ENCODE peak calls at places on chromosomes 6 and 20, in five cellular contexts. One of them, this sample, is unnamed. For H3K4me1, the result is how much of the 10 kb centered on the place peaks cover.

GRCh38 chr6:158787395-158787794 is 31.8 kb downstream of the EZR start:
- DNase-seq in A549: no peak
- DNase-seq in mammary epithelial cell: no peak
- DNase-seq in GM23338: no peak
- DNase-seq in H9: no peak
- DNase-seq in this sample: no peak

GRCh38 chr6:117441824-117442264 is 16.1 kb upstream of the ROS1 start:
- DNase-seq in A549: peak
- DNase-seq in mammary epithelial cell: peak
- DNase-seq in GM23338: no peak
- DNase-seq in H9: no peak
- DNase-seq in this sample: no peak

GRCh38 chr6:422423-423061 is 31.0 kb downstream of the IRF4 start:
- DNase-seq in A549: peak
- DNase-seq in mammary epithelial cell: peak
- DNase-seq in GM23338: no peak
- DNase-seq in H9: no peak
- DNase-seq in this sample: peak

GRCh38 chr6:42166444-42167141 is 6.6 kb upstream of the GUCA1A start:
- DNase-seq in A549: peak
- DNase-seq in mammary epithelial cell: peak
- DNase-seq in GM23338: peak
- DNase-seq in H9: peak
- DNase-seq in this sample: peak

GRCh38 chr6:93972791-93973190 is 553.4 kb upstream of the EPHA7 start:
- DNase-seq in A549: no peak
- DNase-seq in mammary epithelial cell: no peak
- DNase-seq in GM23338: no peak
- DNase-seq in H9: no peak
- DNase-seq in this sample: no peak

GRCh38 chr6:52317841-52318581 is 33.5 kb upstream of the MCM3 start:
- DNase-seq in A549: peak
- DNase-seq in mammary epithelial cell: peak
- DNase-seq in GM23338: no peak
- DNase-seq in H9: no peak
- DNase-seq in this sample: peak

GRCh38 chr6:150490586-150490985 is 109.1 kb upstream of the PLEKHG1 start:
- DNase-seq in A549: no peak
- DNase-seq in mammary epithelial cell: peak
- DNase-seq in GM23338: no peak
- DNase-seq in H9: no peak
- DNase-seq in this sample: peak

GRCh38 chr20:8579060-8579459 is 447.0 kb downstream of the PLCB1 start:
- DNase-seq in A549: no peak
- DNase-seq in mammary epithelial cell: no peak
- DNase-seq in GM23338: no peak
- DNase-seq in H9: no peak
- DNase-seq in this sample: no peak

GRCh38 chr6:70707893-70708292 is 40.2 kb downstream of the SMAP1 start:
- DNase-seq in A549: no peak
- DNase-seq in mammary epithelial cell: no peak
- DNase-seq in GM23338: no peak
- DNase-seq in H9: no peak
- DNase-seq in this sample: no peak

GRCh38 chr20:5835234-5835845 is 85.1 kb downstream of the SHLD1 start:
- DNase-seq in A549: peak
- DNase-seq in mammary epithelial cell: peak
- DNase-seq in GM23338: no peak
- DNase-seq in H9: no peak
- DNase-seq in this sample: no peak

GRCh38 chr20:53869466-53870258 is 200.7 kb downstream of the BCAS1 start:
- DNase-seq in A549: peak
- DNase-seq in mammary epithelial cell: peak
- DNase-seq in GM23338: peak
- DNase-seq in H9: peak
- DNase-seq in this sample: peak

GRCh38 chr6:161561938-161562337 is 288.1 kb upstream of the AGPAT4 start:
- DNase-seq in A549: no peak
- DNase-seq in mammary epithelial cell: no peak
- DNase-seq in GM23338: peak
- DNase-seq in H9: no peak
- DNase-seq in this sample: no peak

GRCh38 chr20:34891166-34892062 is 15.0 kb downstream of the ACSS2 start:
- DNase-seq in A549: no peak
- DNase-seq in mammary epithelial cell: peak
- DNase-seq in GM23338: no peak
- DNase-seq in H9: no peak
- DNase-seq in this sample: no peak

GRCh38 chr20:17870063-17870740 is 98.4 kb downstream of the SNX5 start:
- DNase-seq in A549: no peak
- DNase-seq in mammary epithelial cell: no peak
- DNase-seq in GM23338: no peak
- DNase-seq in H9: no peak
- DNase-seq in this sample: no peak

GRCh38 chr6:77173472-77174074 is 289.7 kb downstream of the HTR1B start:
- DNase-seq in A549: peak
- DNase-seq in mammary epithelial cell: peak
- DNase-seq in GM23338: peak
- DNase-seq in H9: peak
- DNase-seq in this sample: no peak

GRCh38 chr6:15516378-15516777 is 146.4 kb downstream of the DTNBP1 start:
- DNase-seq in A549: no peak
- DNase-seq in mammary epithelial cell: no peak
- DNase-seq in GM23338: no peak
- DNase-seq in H9: no peak
- DNase-seq in this sample: no peak

GRCh38 chr6:144066745-144067484 is 28.5 kb downstream of the SF3B5 start:
- DNase-seq in A549: no peak
- DNase-seq in mammary epithelial cell: no peak
- DNase-seq in GM23338: no peak
- DNase-seq in H9: no peak
- DNase-seq in this sample: no peak

GRCh38 chr6:34315780-34316179 is 67.0 kb upstream of the SMIM29 start:
- DNase-seq in A549: no peak
- DNase-seq in mammary epithelial cell: no peak
- DNase-seq in GM23338: no peak
- DNase-seq in H9: no peak
- DNase-seq in this sample: no peak

GRCh38 chr6:151052021-151052646 is 186.6 kb downstream of the MTHFD1L start:
- DNase-seq in A549: no peak
- DNase-seq in mammary epithelial cell: peak
- DNase-seq in GM23338: no peak
- DNase-seq in H9: no peak
- DNase-seq in this sample: no peak

GRCh38 chr6:41734666-41735426 is 562 bp downstream of the TFEB start:
- DNase-seq in A549: peak
- DNase-seq in mammary epithelial cell: peak
- DNase-seq in GM23338: peak
- DNase-seq in H9: peak
- DNase-seq in this sample: peak

GRCh38 chr6:126926926-126927325 is 191.5 kb upstream of the RSPO3 start:
- DNase-seq in A549: no peak
- DNase-seq in mammary epithelial cell: no peak
- DNase-seq in GM23338: peak
- DNase-seq in H9: peak
- DNase-seq in this sample: no peak

GRCh38 chr6:147514831-147515230 is 6.3 kb downstream of the SAMD5 start:
- DNase-seq in A549: no peak
- DNase-seq in mammary epithelial cell: no peak
- DNase-seq in GM23338: no peak
- DNase-seq in H9: no peak
- DNase-seq in this sample: no peak

GRCh38 chr6:44289726-44290125 is 19.5 kb downstream of the TMEM151B start:
- DNase-seq in A549: no peak
- DNase-seq in mammary epithelial cell: no peak
- DNase-seq in GM23338: no peak
- DNase-seq in H9: no peak
- DNase-seq in this sample: no peak

GRCh38 chr6:106250997-106251396 is 74.6 kb downstream of the ATG5 start:
- DNase-seq in A549: no peak
- DNase-seq in mammary epithelial cell: no peak
- DNase-seq in GM23338: peak
- DNase-seq in H9: no peak
- DNase-seq in this sample: no peak

GRCh38 chr6:14221564-14222297 is 104.2 kb downstream of the CD83 start:
- DNase-seq in A549: no peak
- DNase-seq in mammary epithelial cell: no peak
- DNase-seq in GM23338: no peak
- DNase-seq in H9: no peak
- DNase-seq in this sample: no peak

GRCh38 chr20:6678101-6678500 is 89.4 kb upstream of the BMP2 start:
- DNase-seq in A549: no peak
- DNase-seq in mammary epithelial cell: no peak
- DNase-seq in GM23338: no peak
- DNase-seq in H9: no peak
- DNase-seq in this sample: no peak

GRCh38 chr6:84657486-84657885 is 106.9 kb downstream of the TBX18 start:
- DNase-seq in A549: no peak
- DNase-seq in mammary epithelial cell: peak
- DNase-seq in GM23338: no peak
- DNase-seq in H9: no peak
- DNase-seq in this sample: no peak

DNA sequence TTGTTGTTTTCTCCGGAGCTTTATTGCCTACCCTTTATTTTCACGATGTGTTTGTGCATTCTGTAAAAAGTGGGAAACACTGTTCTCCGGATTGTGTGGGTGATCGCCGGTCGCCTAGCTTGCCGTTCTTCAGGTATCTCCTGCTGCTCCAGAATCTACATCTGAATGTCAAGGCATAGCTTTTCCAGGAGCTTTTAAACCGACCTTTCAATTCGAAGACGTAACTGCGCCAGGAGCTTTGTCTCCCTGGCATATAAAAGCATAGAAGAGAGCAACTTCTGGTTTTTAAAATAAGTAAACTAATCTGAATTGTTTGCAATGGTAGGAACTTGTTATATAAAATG is 96.0 kb downstream of the HFE start:
- DNase-seq in A549: no peak
- DNase-seq in mammary epithelial cell: no peak
- DNase-seq in GM23338: peak
- DNase-seq in H9: no peak
- DNase-seq in this sample: no peak
- H3K4me2 ChIP-seq in A549: peak
- H3K4me2 ChIP-seq in mammary epithelial cell: peak
- H3K4me2 ChIP-seq in GM23338: peak
- H3K4me2 ChIP-seq in H9: peak
- H3K4me2 ChIP-seq in this sample: peak

GRCh38 chr20:46870041-46870440 is 24.6 kb upstream of the EYA2 start:
- DNase-seq in A549: no peak
- DNase-seq in mammary epithelial cell: no peak
- DNase-seq in GM23338: no peak
- DNase-seq in H9: no peak
- DNase-seq in this sample: no peak
- H3K4me1 ChIP-seq in A549: under half
- H3K4me1 ChIP-seq in mammary epithelial cell: under half
- H3K4me1 ChIP-seq in GM23338: under half
- H3K4me1 ChIP-seq in H9: under half
- H3K4me1 ChIP-seq in this sample: under half

GRCh38 chr6:170480045-170480714 is 72.9 kb downstream of the PSMB1 start:
- DNase-seq in A549: no peak
- DNase-seq in mammary epithelial cell: peak
- DNase-seq in GM23338: peak
- DNase-seq in H9: peak
- DNase-seq in this sample: peak
- TF ChIP-seq CTCF in A549: no peak
- TF ChIP-seq CTCF in mammary epithelial cell: peak
- TF ChIP-seq CTCF in GM23338: peak
- TF ChIP-seq CTCF in H9: peak
- TF ChIP-seq CTCF in this sample: peak

DNA sequence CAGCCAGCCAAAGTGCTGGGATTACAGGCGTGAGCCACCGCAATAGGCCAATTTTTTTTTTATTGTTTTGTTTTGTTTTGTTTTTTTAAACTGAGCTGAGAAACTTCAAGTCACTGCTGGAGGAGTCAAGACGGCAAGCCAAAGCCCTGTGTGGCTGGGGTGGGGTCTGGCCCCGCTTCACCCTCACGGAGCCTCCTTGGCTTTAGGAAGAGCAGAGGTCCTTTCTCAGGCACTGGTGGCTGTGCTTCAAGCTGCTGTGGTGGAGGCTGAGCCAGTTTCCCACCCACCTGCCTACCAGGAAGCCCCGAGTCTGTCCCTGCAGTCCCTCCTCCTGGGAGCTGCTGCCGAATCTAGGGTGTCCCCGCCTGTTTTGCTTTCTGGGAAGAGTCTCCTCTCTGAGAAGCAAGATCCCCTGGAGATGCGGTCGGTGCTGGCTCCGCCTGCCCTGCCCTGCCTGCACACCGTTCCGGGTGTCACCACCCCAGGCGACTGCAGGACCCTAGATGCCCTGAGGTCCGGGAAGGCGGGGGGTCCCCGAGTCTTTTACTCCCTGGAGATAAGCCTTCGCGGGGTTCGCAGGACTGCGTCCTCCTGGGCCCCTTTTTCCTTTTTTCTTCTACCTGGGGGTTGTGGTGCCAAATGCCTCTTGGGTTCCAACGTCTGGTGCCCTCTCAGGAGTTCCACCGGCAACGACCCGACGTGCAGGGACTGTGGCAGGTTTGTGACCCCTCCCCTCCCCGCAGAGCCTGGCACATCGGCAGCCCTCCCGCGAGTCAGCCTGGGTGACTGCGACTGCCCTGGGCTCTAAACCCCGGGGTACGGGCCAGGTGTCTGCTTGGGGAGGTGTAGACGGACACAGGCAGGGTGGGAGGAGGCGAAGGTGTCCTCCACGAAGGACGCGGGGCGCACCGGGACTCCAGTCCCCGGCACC is 100.7 kb downstream of the TAF4 start:
- DNase-seq in A549: no peak
- DNase-seq in mammary epithelial cell: no peak
- DNase-seq in GM23338: peak
- DNase-seq in H9: no peak
- DNase-seq in this sample: no peak
- H3K4me2 ChIP-seq in A549: no peak
- H3K4me2 ChIP-seq in mammary epithelial cell: no peak
- H3K4me2 ChIP-seq in GM23338: peak
- H3K4me2 ChIP-seq in H9: no peak
- H3K4me2 ChIP-seq in this sample: no peak

DNA sequence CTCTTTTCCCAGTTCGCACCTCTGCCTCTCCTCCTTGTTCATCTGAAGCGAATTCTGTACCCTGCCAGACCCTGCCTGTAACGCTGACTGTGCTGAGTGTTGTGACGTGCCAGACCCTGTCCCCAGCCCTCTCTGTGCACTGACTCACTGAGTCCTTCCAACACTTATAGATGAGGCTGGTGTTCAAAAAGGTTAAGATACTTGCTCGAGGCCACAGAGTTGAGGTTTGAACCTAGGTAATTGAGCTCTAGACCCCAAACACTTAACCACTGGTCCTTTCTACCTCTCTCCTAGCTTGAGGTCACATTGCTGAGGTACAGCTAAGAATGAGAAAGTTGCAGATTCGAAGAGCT is 45.7 kb upstream of the NEDD9 start:
- DNase-seq in A549: no peak
- DNase-seq in mammary epithelial cell: no peak
- DNase-seq in GM23338: no peak
- DNase-seq in H9: no peak
- DNase-seq in this sample: no peak
- H3K4me1 ChIP-seq in A549: half or more
- H3K4me1 ChIP-seq in mammary epithelial cell: under half
- H3K4me1 ChIP-seq in GM23338: under half
- H3K4me1 ChIP-seq in H9: under half
- H3K4me1 ChIP-seq in this sample: under half

This sample was measured in hepatocyte.